ENCODE peak calls at places on chromosomes 2 and 18, in seven cellular contexts. B is IMR-90, F is mesenchymal stem cell, U is H9, W is H1, C is mesendoderm, P is trophoblast cell. A is an unnamed sample.

GRCh38 chr2:3840611-3841010 is 137.2 kb downstream of the DCDC2C start:
- DNase-seq in B (no peak), F (no peak), U (no peak), W (no peak), C (no peak), P (no peak), A (no peak)

GRCh38 chr2:144230452-144231085 is 289.4 kb downstream of the ZEB2 start:
- DNase-seq in B (peak; percentile 45), F (peak; percentile 25), U (no peak), W (no peak), C (peak; percentile 39), P (no peak), A (no peak)

GRCh38 chr2:96618599-96619283 is 19.4 kb downstream of the KANSL3 start:
- DNase-seq in B (peak; percentile 74), F (no peak), U (no peak), W (no peak), C (no peak), P (peak; percentile 92), A (no peak)

GRCh38 chr2:62423883-62424458 is 82.0 kb downstream of the TMEM17 start:
- DNase-seq in B (no peak), F (no peak), U (no peak), W (no peak), C (no peak), P (no peak), A (no peak)

GRCh38 chr2:54411801-54412354 is 44.2 kb upstream of the SPTBN1 start:
- DNase-seq in B (peak; percentile 55), F (no peak), U (no peak), W (no peak), C (peak; percentile 51), P (no peak), A (no peak)

GRCh38 chr2:231673348-231673770 is 35.0 kb upstream of the PTMA start:
- DNase-seq in B (peak; percentile 28), F (peak; percentile 85), U (peak; percentile 98), W (peak; percentile 90), C (peak; percentile 99), P (peak; percentile 86), A (no peak)

GRCh38 chr2:62774555-62775366 is 69.2 kb downstream of the EHBP1 start:
- DNase-seq in B (peak; percentile 63), F (peak; percentile 65), U (no peak), W (no peak), C (peak; percentile 29), P (peak; percentile 80), A (peak; percentile 21)

GRCh38 chr2:218802595-218802994 is 20.6 kb downstream of the CYP27A1 start:
- DNase-seq in B (no peak), F (peak; percentile 31), U (no peak), W (no peak), C (no peak), P (no peak), A (no peak)

GRCh38 chr2:233111427-233111826 is 51.3 kb downstream of the INPP5D start:
- DNase-seq in B (no peak), F (no peak), U (no peak), W (no peak), C (no peak), P (no peak), A (no peak)

GRCh38 chr2:236168110-236169067 is at the start of gene GBX2:
- DNase-seq in B (peak; percentile 17), F (peak; percentile 49), U (peak; percentile 94), W (no peak), C (peak; percentile 91), P (peak; percentile 42), A (peak; percentile 82)

GRCh38 chr2:179837408-179837807 is 24.0 kb downstream of the ZNF385B start:
- DNase-seq in B (peak; percentile 46), F (peak; percentile 64), U (no peak), W (no peak), C (peak; percentile 74), P (no peak), A (no peak)

GRCh38 chr2:75516378-75517122 is 44.2 kb downstream of the EVA1A start:
- DNase-seq in B (no peak), F (no peak), U (no peak), W (no peak), C (no peak), P (no peak), A (no peak)

GRCh38 chr2:138023298-138023697 is 59.0 kb downstream of the HNMT start:
- DNase-seq in B (no peak), F (peak; percentile 44), U (no peak), W (no peak), C (no peak), P (no peak), A (no peak)

GRCh38 chr18:58464104-58464625 is 164.7 kb downstream of the ALPK2 start:
- DNase-seq in B (no peak), F (no peak), U (no peak), W (no peak), C (no peak), P (peak; percentile 95), A (no peak)

GRCh38 chr2:234763051-234763909 is 188.5 kb upstream of the SH3BP4 start:
- DNase-seq in B (peak; percentile 87), F (no peak), U (no peak), W (no peak), C (no peak), P (peak; percentile 40), A (no peak)

DNA sequence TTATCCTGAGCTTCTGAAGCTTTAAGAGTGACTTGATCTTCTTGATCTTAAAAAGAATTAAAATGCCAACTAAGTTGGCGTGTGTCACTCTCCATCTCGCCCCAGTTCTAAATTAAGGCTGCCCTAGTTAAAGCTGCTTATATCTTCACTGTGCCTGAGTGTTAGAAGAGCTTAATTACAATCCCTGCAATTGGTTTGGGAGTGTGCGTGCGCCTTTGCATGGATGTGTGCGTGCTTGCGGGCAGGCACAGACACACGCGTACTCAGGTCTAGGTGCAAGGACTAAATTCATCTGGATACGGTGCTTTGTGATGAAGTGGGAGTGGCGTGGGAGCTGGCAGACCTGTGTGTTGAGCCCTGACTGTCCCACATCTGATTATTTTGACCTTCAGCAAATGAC is 201.5 kb downstream of the FAM210A start:
- DNase-seq in B (no peak), F (no peak), U (no peak), W (no peak), C (no peak), P (no peak), A (no peak)
- H4K8ac ChIP-seq in B (no peak overlapping the region), F (no peak overlapping the region), U (no peak overlapping the region), W (no peak overlapping the region), C (no peak overlapping the region), P (no peak overlapping the region), A (no peak overlapping the region)

GRCh38 chr2:185208261-185208660 is 530.3 kb upstream of the FSIP2 start:
- DNase-seq in B (no peak), F (peak; percentile 51), U (peak; percentile 66), W (peak; percentile 23), C (peak; percentile 84), P (peak; percentile 71), A (peak; percentile 48)

GRCh38 chr2:185201063-185201462 is 537.5 kb upstream of the FSIP2 start:
- DNase-seq in B (no peak), F (no peak), U (no peak), W (no peak), C (no peak), P (no peak), A (no peak)

GRCh38 chr2:185202416-185202815 is 536.2 kb upstream of the FSIP2 start:
- DNase-seq in B (no peak), F (no peak), U (no peak), W (no peak), C (no peak), P (no peak), A (no peak)

GRCh38 chr2:185202928-185203327 is 535.7 kb upstream of the FSIP2 start:
- DNase-seq in B (no peak), F (no peak), U (no peak), W (no peak), C (no peak), P (no peak), A (no peak)
- H4K8ac ChIP-seq in B (no peak overlapping the region), F (no peak overlapping the region), U (no peak overlapping the region), W (no peak overlapping the region), C (no peak overlapping the region), P (no peak overlapping the region), A (no peak overlapping the region)

DNA sequence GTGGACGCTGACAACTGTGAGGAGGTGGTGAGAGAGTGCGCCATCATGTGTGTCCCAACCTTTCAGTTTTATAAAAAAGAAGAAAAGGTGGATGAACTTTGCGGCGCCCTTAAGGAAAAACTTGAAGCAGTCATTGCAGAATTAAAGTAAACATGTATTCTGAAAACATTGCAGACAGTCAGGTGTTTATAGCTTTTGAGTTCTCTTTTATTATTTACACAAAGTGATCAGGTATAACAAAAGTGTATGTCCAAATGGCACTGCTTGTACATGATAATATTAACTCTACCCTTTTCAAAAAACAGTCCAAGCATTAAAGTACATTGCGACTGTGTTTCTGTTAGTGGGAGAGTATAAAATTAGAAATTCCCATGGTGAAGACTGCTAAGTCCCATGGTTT is 2.2 kb downstream of the TXNDC2 start:
- DNase-seq in B (no peak), F (no peak), U (no peak), W (no peak), C (no peak), P (no peak), A (no peak)
- H4K8ac ChIP-seq in B (no peak overlapping the region), F (no peak overlapping the region), U (no peak overlapping the region), W (no peak overlapping the region), C (no peak overlapping the region), P (no peak overlapping the region), A (no peak overlapping the region)

DNA sequence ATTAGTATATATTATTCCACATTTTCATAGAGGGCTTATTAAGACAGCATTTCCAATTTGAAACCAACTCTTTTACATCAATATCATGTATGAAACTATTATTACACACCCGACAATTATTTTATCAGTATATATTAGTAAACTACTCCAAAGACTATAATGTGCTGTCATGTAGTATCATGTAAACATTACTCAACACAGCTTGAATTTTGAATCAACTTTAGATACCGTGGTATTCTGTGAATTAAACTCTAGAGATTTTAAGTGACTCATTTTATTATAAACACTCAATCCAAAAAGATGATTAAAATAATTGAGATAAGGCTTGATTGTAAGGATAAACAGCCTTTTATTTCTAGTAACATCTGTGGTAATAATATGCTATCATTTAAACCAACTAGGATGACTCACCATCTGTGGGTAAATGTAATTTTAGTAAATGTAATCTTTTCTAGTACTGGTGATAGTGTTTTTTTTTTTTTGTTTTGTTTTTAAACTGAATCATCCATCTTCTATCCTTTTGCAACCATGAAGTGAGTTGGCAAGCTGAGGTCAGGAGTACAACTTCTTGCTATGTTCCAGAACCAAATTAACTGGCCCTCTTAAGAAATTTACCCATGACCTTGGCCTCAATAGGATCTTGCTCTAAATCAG is 144.3 kb upstream of the SMAD7 start:
- DNase-seq in B (peak; percentile 92), F (peak; percentile 82), U (no peak), W (no peak), C (no peak), P (no peak), A (no peak)
- H4K8ac ChIP-seq in B (no peak overlapping the region), F (no peak overlapping the region), U (no peak overlapping the region), W (no peak overlapping the region), C (no peak overlapping the region), P (no peak overlapping the region), A (no peak overlapping the region)

GRCh38 chr2:31071741-31072140 is 66.5 kb downstream of the GALNT14 start:
- DNase-seq in B (no peak), F (no peak), U (no peak), W (no peak), C (no peak), P (no peak), A (no peak)

GRCh38 chr2:31066594-31066993 is 71.6 kb downstream of the GALNT14 start:
- DNase-seq in B (no peak), F (no peak), U (no peak), W (no peak), C (no peak), P (no peak), A (no peak)

GRCh38 chr2:31067259-31067658 is 71.0 kb downstream of the GALNT14 start:
- DNase-seq in B (no peak), F (no peak), U (no peak), W (no peak), C (no peak), P (peak; percentile 15), A (no peak)

GRCh38 chr2:31069926-31070325 is 68.3 kb downstream of the GALNT14 start:
- DNase-seq in B (no peak), F (no peak), U (no peak), W (no peak), C (no peak), P (no peak), A (no peak)

GRCh38 chr2:31070339-31070738 is 67.9 kb downstream of the GALNT14 start:
- DNase-seq in B (no peak), F (no peak), U (no peak), W (no peak), C (no peak), P (no peak), A (no peak)
- H4K8ac ChIP-seq in B (no peak overlapping the region), F (no peak overlapping the region), U (no peak overlapping the region), W (no peak overlapping the region), C (no peak overlapping the region), P (no peak overlapping the region), A (no peak overlapping the region)

A was measured in neuronal stem cell.